ENCODE peak calls at places on chromosomes 7 and 10, in nine cellular contexts. P is WTC11; C is gastrocnemius medialis; Z is fibroblast of pulmonary artery; V is activated CD4-positive, alpha-beta T cell treated with anti-CD3 and anti-CD28 coated beads, Interleukin-2, amount 10 ng/mL, durations not matched to agents 24 days and 14 days; M is NCI-H2081; J is NCI-H1105; L is GM20000; B is lower leg skin. H is an unnamed sample.

GRCh38 chr10:132521466-132522102 is 16.0 kb upstream of the INPP5A start:
- DNase-seq in P (peak; percentile 8), C (no peak), Z (no peak), V (no peak), M (no peak), J (no peak), L (no peak), B (no peak), H (no peak)

GRCh38 chr7:110669410-110669809 is 421.5 kb upstream of the LRRN3 start:
- DNase-seq in P (no peak), C (no peak), Z (no peak), V (no peak), M (no peak), J (no peak), L (no peak), B (no peak), H (no peak)

GRCh38 chr7:135320277-135320676 is 86.6 kb downstream of the STRA8 start:
- DNase-seq in P (no peak), C (peak; percentile 14), Z (peak; percentile 94), V (no peak), M (peak; percentile 93), J (peak; percentile 84), L (no peak), B (no peak), H (no peak)

GRCh38 chr10:69232252-69232651 is 12.1 kb downstream of the HKDC1 start:
- DNase-seq in P (no peak), C (no peak), Z (peak; percentile 77), V (no peak), M (no peak), J (no peak), L (no peak), B (no peak), H (no peak)

GRCh38 chr10:45058992-45059561 is 58.4 kb downstream of the ZNF22 start:
- DNase-seq in P (no peak), C (no peak), Z (no peak), V (peak; percentile 11), M (no peak), J (no peak), L (no peak), B (no peak), H (no peak)

GRCh38 chr7:6392712-6393666 is 54.8 kb downstream of the DAGLB start:
- DNase-seq in P (no peak), C (peak; percentile 67), Z (peak; percentile 85), V (no peak), M (no peak), J (no peak), L (peak; percentile 10), B (peak; percentile 76), H (no peak)

GRCh38 chr10:95475827-95476481 is 85.2 kb downstream of the SORBS1 start:
- DNase-seq in P (no peak), C (peak; percentile 42), Z (no peak), V (no peak), M (no peak), J (no peak), L (no peak), B (no peak), H (no peak)

GRCh38 chr7:155464183-155464582 is 6.3 kb downstream of the EN2 start:
- DNase-seq in P (no peak), C (no peak), Z (no peak), V (no peak), M (no peak), J (no peak), L (no peak), B (no peak), H (no peak)

GRCh38 chr10:101560293-101561067 is 27.6 kb downstream of the POLL start:
- DNase-seq in P (no peak), C (no peak), Z (no peak), V (no peak), M (no peak), J (no peak), L (no peak), B (no peak), H (no peak)

GRCh38 chr7:1466524-1467271 is 7.4 kb upstream of the MICALL2 start:
- DNase-seq in P (peak; percentile 58), C (no peak), Z (peak; percentile 30), V (no peak), M (no peak), J (no peak), L (no peak), B (no peak), H (no peak)

GRCh38 chr7:84906889-84907288 is 280.0 kb downstream of the SEMA3D start:
- DNase-seq in P (no peak), C (no peak), Z (no peak), V (no peak), M (no peak), J (no peak), L (no peak), B (no peak), H (no peak)

GRCh38 chr10:79361721-79362397 is 14.6 kb downstream of the PPIF start:
- DNase-seq in P (no peak), C (no peak), Z (no peak), V (no peak), M (no peak), J (no peak), L (peak; percentile 3), B (no peak), H (no peak)

GRCh38 chr10:46028584-46029570 is 1.5 kb downstream of the NCOA4 start:
- DNase-seq in P (no peak), C (no peak), Z (peak; percentile 81), V (peak; percentile 81), M (peak; percentile 41), J (peak; percentile 5), L (peak; percentile 65), B (no peak), H (peak; percentile 48)

GRCh38 chr7:39951156-39951942 is 1.3 kb downstream of the CDK13 start:
- DNase-seq in P (peak; percentile 78), C (peak; percentile 31), Z (peak; percentile 51), V (peak; percentile 88), M (peak; percentile 75), J (peak; percentile 52), L (peak; percentile 77), B (peak; percentile 34), H (no peak)

GRCh38 chr7:82605247-82605864 is 161.8 kb upstream of the CACNA2D1 start:
- DNase-seq in P (no peak), C (no peak), Z (peak; percentile 73), V (no peak), M (peak; percentile 79), J (peak; percentile 67), L (peak; percentile 28), B (peak; percentile 29), H (no peak)

GRCh38 chr10:53579773-53580172 is 807.2 kb upstream of the MBL2 start:
- DNase-seq in P (no peak), C (no peak), Z (no peak), V (no peak), M (no peak), J (no peak), L (no peak), B (no peak), H (no peak)

GRCh38 chr10:120735315-120735714 is 115.8 kb upstream of the WDR11 start:
- DNase-seq in P (no peak), C (no peak), Z (no peak), V (peak; percentile 59), M (no peak), J (no peak), L (no peak), B (no peak), H (no peak)

GRCh38 chr7:50667789-50668226 is 102.6 kb upstream of the DDC start:
- DNase-seq in P (no peak), C (peak; percentile 85), Z (peak; percentile 49), V (no peak), M (no peak), J (no peak), L (no peak), B (peak; percentile 80), H (no peak)

GRCh38 chr7:24732646-24733413 is 24.4 kb downstream of the GSDME start:
- DNase-seq in P (no peak), C (no peak), Z (peak; percentile 69), V (no peak), M (no peak), J (no peak), L (no peak), B (no peak), H (no peak)

GRCh38 chr7:129690701-129691100 is 79.2 kb downstream of the NRF1 start:
- DNase-seq in P (no peak), C (no peak), Z (no peak), V (no peak), M (no peak), J (no peak), L (no peak), B (no peak), H (no peak)

H was measured in GM12864.